ENCODE peak calls at places on chromosomes 12 and 14, in eight cellular contexts. V, O, T, R, Q, Y, E and N are unnamed samples. For H3K4me1, the result is how much of the 10 kb centered on the place peaks cover.

GRCh38 chr14:94135476-94135875 is 6.1 kb upstream of the IFI27L2 start:
- DNase-seq in Y (no peak), E (no peak), R (no peak), O (no peak), V (no peak), T (no peak), Q (no peak), N (no peak)

GRCh38 chr14:55794655-55795583 is 214.9 kb downstream of the KTN1 start:
- DNase-seq in Y (no peak), E (no peak), V (no peak), T (no peak), O (peak), Q (no peak), R (no peak), N (no peak)

GRCh38 chr12:45745861-45746277 is 16.4 kb downstream of the ARID2 start:
- DNase-seq in O (peak), T (no peak), E (no peak), Y (no peak), R (no peak), Q (no peak), V (no peak), N (no peak)

GRCh38 chr12:122035292-122035691 is 13.6 kb downstream of the BCL7A start:
- DNase-seq in Q (no peak), T (no peak), E (no peak), O (no peak), Y (no peak), V (no peak), R (peak), N (peak)

GRCh38 chr12:56487448-56488040 is 417 bp downstream of the GLS2 start:
- DNase-seq in Q (no peak), T (peak), O (no peak), E (peak), Y (no peak), R (peak), V (no peak), N (peak)

GRCh38 chr14:103703433-103704385 is 11.5 kb downstream of the XRCC3 start:
- DNase-seq in O (no peak), R (no peak), E (no peak), T (no peak), Y (no peak), V (no peak), Q (peak), N (no peak)

GRCh38 chr12:39764944-39765560 is 145.4 kb upstream of the ABCD2 start:
- DNase-seq in V (peak), T (no peak), O (peak), E (no peak), Y (no peak), Q (no peak), R (no peak), N (no peak)

GRCh38 chr14:29868000-29868399 is 59.6 kb downstream of the PRKD1 start:
- DNase-seq in O (peak), E (no peak), Q (no peak), R (no peak), V (no peak), Y (no peak), T (no peak), N (no peak)

GRCh38 chr14:94748667-94749347 is 21.1 kb downstream of the GSC start:
- DNase-seq in T (peak), V (peak), Q (peak), E (no peak), Y (no peak), R (peak), O (no peak), N (no peak)

GRCh38 chr12:9617124-9617523 is 9.4 kb upstream of the KLRB1 start:
- DNase-seq in Y (no peak), Q (no peak), O (no peak), E (no peak), V (no peak), R (no peak), T (no peak), N (no peak)
- TF ChIP-seq CTCF in Y (no peak), Q (no peak), O (no peak), E (no peak), V (no peak), R (no peak), T (no peak), N (no peak)

GRCh38 chr12:3458041-3458440 is 33.0 kb upstream of the PRMT8 start:
- DNase-seq in V (peak), E (no peak), Q (no peak), T (no peak), R (no peak), Y (no peak), O (no peak), N (no peak)
- H3K4me1 ChIP-seq in V (under half), E (under half), Q (under half), T (under half), R (under half), Y (under half), O (under half), N (under half)

GRCh38 chr14:100317897-100318808 is 5.0 kb upstream of the SLC25A47 start:
- DNase-seq in Y (no peak), R (peak), E (no peak), Q (peak), O (peak), V (peak), T (peak), N (peak)
- TF ChIP-seq CTCF in Y (peak), R (peak), E (peak), Q (peak), O (peak), V (peak), T (peak), N (peak)

DNA sequence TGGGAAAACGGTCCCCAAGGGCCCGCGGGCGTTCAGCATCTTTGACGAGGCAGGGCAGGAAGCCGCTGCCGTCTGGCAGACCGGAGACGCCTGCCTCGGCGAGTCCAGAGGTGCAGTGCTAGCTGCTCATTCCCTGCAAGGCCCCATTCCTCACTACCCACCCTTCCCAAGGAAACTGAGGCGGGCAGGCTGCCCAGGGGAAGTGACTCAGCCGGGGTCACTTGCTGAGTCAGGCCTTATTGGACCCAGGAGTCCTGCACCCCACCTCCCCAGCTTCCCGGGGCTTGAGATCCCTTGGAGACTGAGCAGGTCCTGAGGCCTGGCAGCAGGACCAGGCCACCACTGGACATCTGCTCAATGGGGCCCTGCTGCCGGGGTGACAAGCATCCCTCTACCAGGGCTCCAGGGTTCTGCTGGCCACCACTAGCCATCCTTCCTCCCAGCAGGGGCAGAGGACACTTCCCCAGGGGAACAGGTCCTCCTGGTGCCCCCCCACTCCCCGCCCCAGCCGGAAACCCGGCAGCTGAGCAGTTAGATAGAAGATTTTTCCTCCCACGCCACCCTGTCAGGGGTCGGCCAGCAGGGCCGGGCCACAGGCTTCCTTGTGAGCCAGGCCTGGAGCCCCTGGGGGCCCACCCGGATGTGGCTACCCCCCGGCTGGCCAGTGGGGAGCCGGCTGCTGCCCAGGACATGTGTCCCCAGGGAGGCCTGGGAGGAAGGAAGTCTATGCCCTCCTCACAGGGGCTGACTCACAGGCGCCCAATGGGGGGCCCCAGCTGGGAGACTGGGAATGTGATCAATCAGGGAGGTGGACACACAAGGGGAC is 3.9 kb downstream of the SH2B3 start:
- DNase-seq in R (peak), T (no peak), V (no peak), Y (no peak), E (no peak), O (peak), Q (peak), N (peak)
- H3K4me1 ChIP-seq in R (under half), T (under half), V (under half), Y (under half), E (under half), O (under half), Q (half or more), N (half or more)

DNA sequence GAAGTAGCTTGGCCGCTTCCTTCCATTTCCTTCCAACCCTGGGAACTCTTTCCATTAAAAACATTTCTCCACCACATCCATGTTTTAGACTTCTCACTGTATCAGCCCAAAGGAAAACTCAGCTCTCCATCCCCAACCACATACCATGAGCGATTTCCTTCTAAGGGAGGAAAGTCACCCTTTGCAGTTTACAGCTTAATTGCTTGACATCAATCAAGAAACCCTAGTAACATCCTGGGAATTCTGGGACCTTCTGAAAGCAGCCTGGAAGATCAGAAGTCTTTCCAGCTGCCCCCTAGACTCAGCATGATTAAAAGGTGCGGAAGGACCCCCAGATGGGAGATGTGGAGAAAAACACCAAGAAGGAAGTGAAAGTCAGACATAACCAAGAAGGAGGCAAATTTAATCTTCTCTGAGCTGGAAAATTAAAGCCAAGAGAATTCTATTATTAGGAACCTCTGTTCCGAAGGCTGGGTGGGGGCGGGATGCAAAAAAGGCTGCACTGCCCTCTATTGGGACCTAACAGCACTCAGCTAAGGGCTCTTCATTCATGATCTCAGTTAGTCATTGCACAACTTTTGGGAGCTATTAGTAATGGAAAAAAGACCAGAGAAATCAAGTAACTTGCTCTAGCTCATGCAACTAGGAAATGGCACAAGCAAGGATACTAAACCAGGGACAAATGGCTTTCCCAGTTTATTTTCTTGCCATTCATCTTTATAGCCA is 73.2 kb upstream of the PLXNC1 start:
- DNase-seq in Y (no peak), R (no peak), V (peak), Q (no peak), E (no peak), T (peak), O (peak), N (peak)
- TF ChIP-seq CTCF in Y (peak), R (peak), V (peak), Q (peak), E (peak), T (peak), O (peak), N (peak)

GRCh38 chr14:100374270-100374669 is 51.1 kb downstream of the SLC25A47 start:
- DNase-seq in O (no peak), E (no peak), T (no peak), Y (no peak), Q (no peak), V (no peak), R (no peak), N (no peak)
- H3K4me1 ChIP-seq in O (under half), E (under half), T (under half), Y (under half), Q (half or more), V (under half), R (under half), N (under half)